ENCODE peak calls at places on chromosomes 13 and 19, in seven cellular contexts. One of them, this sample, is unnamed.

GRCh38 chr19:58380037-58380735 is 644 bp downstream of the ZNF837 start:
- DNase-seq in choroid plexus epithelial cell: no peak
- DNase-seq in activated CD8-positive, alpha-beta T cell treated with anti-CD3 and anti-CD28 coated beads for 36 hours: peak
- DNase-seq in epithelial cell of proximal tubule: no peak
- DNase-seq in Calu3: no peak
- DNase-seq in tibial artery: no peak
- DNase-seq in BE2C: no peak
- DNase-seq in this sample: no peak

GRCh38 chr13:44972956-44973581 is 16.2 kb downstream of the NUFIP1 start:
- DNase-seq in epithelial cell of proximal tubule: no peak
- DNase-seq in choroid plexus epithelial cell: peak
- DNase-seq in activated CD8-positive, alpha-beta T cell treated with anti-CD3 and anti-CD28 coated beads for 36 hours: no peak
- DNase-seq in tibial artery: no peak
- DNase-seq in Calu3: no peak
- DNase-seq in BE2C: no peak
- DNase-seq in this sample: no peak

GRCh38 chr13:41791056-41791455 is 169.9 kb downstream of the VWA8 start:
- DNase-seq in activated CD8-positive, alpha-beta T cell treated with anti-CD3 and anti-CD28 coated beads for 36 hours: no peak
- DNase-seq in BE2C: no peak
- DNase-seq in epithelial cell of proximal tubule: no peak
- DNase-seq in Calu3: no peak
- DNase-seq in tibial artery: no peak
- DNase-seq in choroid plexus epithelial cell: peak
- DNase-seq in this sample: no peak

GRCh38 chr19:19372656-19373416 is 32.6 kb upstream of the GATAD2A start:
- DNase-seq in choroid plexus epithelial cell: peak
- DNase-seq in tibial artery: peak
- DNase-seq in epithelial cell of proximal tubule: no peak
- DNase-seq in activated CD8-positive, alpha-beta T cell treated with anti-CD3 and anti-CD28 coated beads for 36 hours: peak
- DNase-seq in BE2C: no peak
- DNase-seq in Calu3: peak
- DNase-seq in this sample: no peak

GRCh38 chr19:55497777-55498176 is 9.5 kb downstream of the SSC5D start:
- DNase-seq in Calu3: no peak
- DNase-seq in tibial artery: no peak
- DNase-seq in epithelial cell of proximal tubule: no peak
- DNase-seq in BE2C: no peak
- DNase-seq in activated CD8-positive, alpha-beta T cell treated with anti-CD3 and anti-CD28 coated beads for 36 hours: no peak
- DNase-seq in choroid plexus epithelial cell: no peak
- DNase-seq in this sample: no peak

GRCh38 chr13:21674271-21675009 is 3.6 kb downstream of the FGF9 start:
- DNase-seq in Calu3: no peak
- DNase-seq in epithelial cell of proximal tubule: no peak
- DNase-seq in activated CD8-positive, alpha-beta T cell treated with anti-CD3 and anti-CD28 coated beads for 36 hours: peak
- DNase-seq in BE2C: no peak
- DNase-seq in choroid plexus epithelial cell: no peak
- DNase-seq in tibial artery: no peak
- DNase-seq in this sample: no peak

GRCh38 chr13:110937511-110938303 is 22.8 kb upstream of the ANKRD10 start:
- DNase-seq in activated CD8-positive, alpha-beta T cell treated with anti-CD3 and anti-CD28 coated beads for 36 hours: no peak
- DNase-seq in choroid plexus epithelial cell: no peak
- DNase-seq in epithelial cell of proximal tubule: no peak
- DNase-seq in Calu3: no peak
- DNase-seq in BE2C: no peak
- DNase-seq in tibial artery: no peak
- DNase-seq in this sample: no peak

GRCh38 chr13:30829145-30829544 is 76.9 kb upstream of the MEDAG start:
- DNase-seq in tibial artery: no peak
- DNase-seq in Calu3: peak
- DNase-seq in activated CD8-positive, alpha-beta T cell treated with anti-CD3 and anti-CD28 coated beads for 36 hours: no peak
- DNase-seq in epithelial cell of proximal tubule: no peak
- DNase-seq in BE2C: no peak
- DNase-seq in choroid plexus epithelial cell: peak
- DNase-seq in this sample: no peak

GRCh38 chr13:20353973-20354372 is 121.9 kb upstream of the GJB6 start:
- DNase-seq in activated CD8-positive, alpha-beta T cell treated with anti-CD3 and anti-CD28 coated beads for 36 hours: no peak
- DNase-seq in epithelial cell of proximal tubule: no peak
- DNase-seq in choroid plexus epithelial cell: peak
- DNase-seq in BE2C: no peak
- DNase-seq in tibial artery: no peak
- DNase-seq in Calu3: no peak
- DNase-seq in this sample: no peak

GRCh38 chr19:45130888-45131615 is 29.7 kb downstream of the NKPD1 start:
- DNase-seq in tibial artery: no peak
- DNase-seq in Calu3: peak
- DNase-seq in BE2C: peak
- DNase-seq in activated CD8-positive, alpha-beta T cell treated with anti-CD3 and anti-CD28 coated beads for 36 hours: no peak
- DNase-seq in choroid plexus epithelial cell: peak
- DNase-seq in epithelial cell of proximal tubule: no peak
- DNase-seq in this sample: no peak

GRCh38 chr13:104385409-104385808 is 1319.2 kb upstream of the SLC10A2 start:
- DNase-seq in tibial artery: no peak
- DNase-seq in activated CD8-positive, alpha-beta T cell treated with anti-CD3 and anti-CD28 coated beads for 36 hours: no peak
- DNase-seq in Calu3: no peak
- DNase-seq in choroid plexus epithelial cell: peak
- DNase-seq in BE2C: no peak
- DNase-seq in epithelial cell of proximal tubule: no peak
- DNase-seq in this sample: no peak

GRCh38 chr13:76038920-76039716 is 403.0 kb downstream of the LMO7 start:
- DNase-seq in BE2C: no peak
- DNase-seq in epithelial cell of proximal tubule: no peak
- DNase-seq in tibial artery: no peak
- DNase-seq in choroid plexus epithelial cell: no peak
- DNase-seq in Calu3: peak
- DNase-seq in activated CD8-positive, alpha-beta T cell treated with anti-CD3 and anti-CD28 coated beads for 36 hours: no peak
- DNase-seq in this sample: no peak

GRCh38 chr19:16903347-16903746 is 14.5 kb downstream of the F2RL3 start:
- DNase-seq in BE2C: no peak
- DNase-seq in activated CD8-positive, alpha-beta T cell treated with anti-CD3 and anti-CD28 coated beads for 36 hours: no peak
- DNase-seq in choroid plexus epithelial cell: no peak
- DNase-seq in Calu3: no peak
- DNase-seq in tibial artery: no peak
- DNase-seq in epithelial cell of proximal tubule: no peak
- DNase-seq in this sample: no peak

GRCh38 chr13:48978942-48979601 is 3.4 kb downstream of the FNDC3A start:
- DNase-seq in Calu3: no peak
- DNase-seq in epithelial cell of proximal tubule: no peak
- DNase-seq in activated CD8-positive, alpha-beta T cell treated with anti-CD3 and anti-CD28 coated beads for 36 hours: no peak
- DNase-seq in BE2C: no peak
- DNase-seq in choroid plexus epithelial cell: no peak
- DNase-seq in tibial artery: no peak
- DNase-seq in this sample: no peak

GRCh38 chr13:63636231-63636993 is 2220.8 kb upstream of the PCDH20 start:
- DNase-seq in tibial artery: no peak
- DNase-seq in choroid plexus epithelial cell: peak
- DNase-seq in Calu3: peak
- DNase-seq in BE2C: peak
- DNase-seq in activated CD8-positive, alpha-beta T cell treated with anti-CD3 and anti-CD28 coated beads for 36 hours: no peak
- DNase-seq in epithelial cell of proximal tubule: no peak
- DNase-seq in this sample: no peak

GRCh38 chr13:92187378-92187989 is 789.1 kb downstream of the GPC5 start:
- DNase-seq in epithelial cell of proximal tubule: no peak
- DNase-seq in Calu3: no peak
- DNase-seq in choroid plexus epithelial cell: peak
- DNase-seq in tibial artery: no peak
- DNase-seq in activated CD8-positive, alpha-beta T cell treated with anti-CD3 and anti-CD28 coated beads for 36 hours: peak
- DNase-seq in BE2C: peak
- DNase-seq in this sample: no peak

GRCh38 chr13:42270160-42270856 is 1.6 kb upstream of the AKAP11 start:
- DNase-seq in Calu3: no peak
- DNase-seq in epithelial cell of proximal tubule: no peak
- DNase-seq in choroid plexus epithelial cell: no peak
- DNase-seq in BE2C: no peak
- DNase-seq in activated CD8-positive, alpha-beta T cell treated with anti-CD3 and anti-CD28 coated beads for 36 hours: no peak
- DNase-seq in tibial artery: no peak
- DNase-seq in this sample: no peak

GRCh38 chr19:6416658-6417405 is 7.8 kb downstream of the KHSRP start:
- DNase-seq in choroid plexus epithelial cell: no peak
- DNase-seq in BE2C: no peak
- DNase-seq in activated CD8-positive, alpha-beta T cell treated with anti-CD3 and anti-CD28 coated beads for 36 hours: no peak
- DNase-seq in tibial artery: no peak
- DNase-seq in Calu3: no peak
- DNase-seq in epithelial cell of proximal tubule: no peak
- DNase-seq in this sample: no peak

GRCh38 chr13:40340368-40341085 is 325.9 kb downstream of the FOXO1 start:
- DNase-seq in choroid plexus epithelial cell: peak
- DNase-seq in activated CD8-positive, alpha-beta T cell treated with anti-CD3 and anti-CD28 coated beads for 36 hours: no peak
- DNase-seq in Calu3: no peak
- DNase-seq in epithelial cell of proximal tubule: no peak
- DNase-seq in BE2C: no peak
- DNase-seq in tibial artery: no peak
- DNase-seq in this sample: no peak
- TF ChIP-seq CTCF in choroid plexus epithelial cell: peak
- TF ChIP-seq CTCF in activated CD8-positive, alpha-beta T cell treated with anti-CD3 and anti-CD28 coated beads for 36 hours: no peak
- TF ChIP-seq CTCF in Calu3: no peak
- TF ChIP-seq CTCF in epithelial cell of proximal tubule: peak
- TF ChIP-seq CTCF in BE2C: no peak
- TF ChIP-seq CTCF in tibial artery: no peak
- TF ChIP-seq CTCF in this sample: no peak

DNA sequence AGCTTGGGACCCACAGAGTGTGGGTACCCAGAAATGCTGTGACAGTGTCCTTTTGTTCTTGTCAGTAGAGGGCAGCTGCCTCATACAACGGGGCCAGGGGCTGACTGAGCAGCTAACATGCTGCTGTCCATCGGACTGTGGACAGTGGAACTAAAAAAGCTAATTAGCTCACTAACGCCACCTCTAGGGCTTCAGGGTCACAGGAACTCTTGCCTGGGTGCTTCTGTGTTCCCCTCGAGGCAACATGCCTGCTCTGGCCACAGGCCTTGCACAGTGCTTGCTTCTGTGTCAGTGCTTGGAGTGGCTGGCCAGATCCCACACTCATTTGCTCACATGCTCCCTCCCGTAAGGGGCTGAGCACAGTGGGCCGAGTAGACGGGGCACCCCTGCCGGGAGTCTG is 377.0 kb downstream of the OLFM4 start:
- DNase-seq in choroid plexus epithelial cell: no peak
- DNase-seq in epithelial cell of proximal tubule: no peak
- DNase-seq in BE2C: no peak
- DNase-seq in activated CD8-positive, alpha-beta T cell treated with anti-CD3 and anti-CD28 coated beads for 36 hours: no peak
- DNase-seq in Calu3: no peak
- DNase-seq in tibial artery: no peak
- DNase-seq in this sample: no peak
- TF ChIP-seq CTCF in choroid plexus epithelial cell: no peak
- TF ChIP-seq CTCF in epithelial cell of proximal tubule: no peak
- TF ChIP-seq CTCF in BE2C: peak
- TF ChIP-seq CTCF in activated CD8-positive, alpha-beta T cell treated with anti-CD3 and anti-CD28 coated beads for 36 hours: no peak
- TF ChIP-seq CTCF in Calu3: no peak
- TF ChIP-seq CTCF in tibial artery: no peak
- TF ChIP-seq CTCF in this sample: no peak

GRCh38 chr13:50580684-50581305 is 262.7 kb downstream of the DLEU7 start:
- DNase-seq in Calu3: no peak
- DNase-seq in epithelial cell of proximal tubule: no peak
- DNase-seq in choroid plexus epithelial cell: peak
- DNase-seq in tibial artery: no peak
- DNase-seq in activated CD8-positive, alpha-beta T cell treated with anti-CD3 and anti-CD28 coated beads for 36 hours: no peak
- DNase-seq in BE2C: no peak
- DNase-seq in this sample: no peak
- TF ChIP-seq CTCF in Calu3: no peak
- TF ChIP-seq CTCF in epithelial cell of proximal tubule: no peak
- TF ChIP-seq CTCF in choroid plexus epithelial cell: peak
- TF ChIP-seq CTCF in tibial artery: no peak
- TF ChIP-seq CTCF in activated CD8-positive, alpha-beta T cell treated with anti-CD3 and anti-CD28 coated beads for 36 hours: no peak
- TF ChIP-seq CTCF in BE2C: no peak
- TF ChIP-seq CTCF in this sample: no peak

DNA sequence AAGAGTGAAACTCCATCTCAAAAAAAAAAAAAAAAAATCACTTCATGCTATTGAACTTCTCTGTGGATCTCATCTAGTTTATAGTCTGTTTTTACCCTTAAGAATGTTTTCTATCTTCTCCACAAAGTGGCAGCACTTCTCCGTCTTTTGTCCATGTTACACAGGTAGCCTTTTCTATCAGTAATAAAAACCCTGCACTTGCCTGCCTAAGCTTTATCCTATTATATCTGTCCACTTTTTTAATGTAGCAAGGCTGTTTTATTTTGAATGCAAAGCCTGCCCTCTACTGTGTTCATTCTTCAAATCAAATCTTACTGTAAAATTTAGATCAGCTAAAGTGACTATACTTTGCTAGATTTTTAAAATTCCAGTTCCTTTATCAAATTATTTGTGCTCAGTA is 124.0 kb downstream of the STOML3 start:
- DNase-seq in BE2C: no peak
- DNase-seq in tibial artery: no peak
- DNase-seq in activated CD8-positive, alpha-beta T cell treated with anti-CD3 and anti-CD28 coated beads for 36 hours: no peak
- DNase-seq in choroid plexus epithelial cell: peak
- DNase-seq in epithelial cell of proximal tubule: no peak
- DNase-seq in Calu3: no peak
- DNase-seq in this sample: no peak
- TF ChIP-seq CTCF in BE2C: no peak
- TF ChIP-seq CTCF in tibial artery: no peak
- TF ChIP-seq CTCF in activated CD8-positive, alpha-beta T cell treated with anti-CD3 and anti-CD28 coated beads for 36 hours: no peak
- TF ChIP-seq CTCF in choroid plexus epithelial cell: peak
- TF ChIP-seq CTCF in epithelial cell of proximal tubule: peak
- TF ChIP-seq CTCF in Calu3: no peak
- TF ChIP-seq CTCF in this sample: no peak

GRCh38 chr19:50663280-50663790 is 14.1 kb downstream of the C19orf81 start:
- DNase-seq in tibial artery: no peak
- DNase-seq in activated CD8-positive, alpha-beta T cell treated with anti-CD3 and anti-CD28 coated beads for 36 hours: no peak
- DNase-seq in epithelial cell of proximal tubule: no peak
- DNase-seq in BE2C: peak
- DNase-seq in Calu3: peak
- DNase-seq in choroid plexus epithelial cell: no peak
- DNase-seq in this sample: no peak
- TF ChIP-seq CTCF in tibial artery: no peak
- TF ChIP-seq CTCF in activated CD8-positive, alpha-beta T cell treated with anti-CD3 and anti-CD28 coated beads for 36 hours: no peak
- TF ChIP-seq CTCF in epithelial cell of proximal tubule: peak
- TF ChIP-seq CTCF in BE2C: peak
- TF ChIP-seq CTCF in Calu3: peak
- TF ChIP-seq CTCF in choroid plexus epithelial cell: no peak
- TF ChIP-seq CTCF in this sample: no peak

GRCh38 chr19:48806818-48807589 is 3.8 kb downstream of the BCAT2 start:
- DNase-seq in Calu3: no peak
- DNase-seq in activated CD8-positive, alpha-beta T cell treated with anti-CD3 and anti-CD28 coated beads for 36 hours: peak
- DNase-seq in choroid plexus epithelial cell: peak
- DNase-seq in tibial artery: no peak
- DNase-seq in epithelial cell of proximal tubule: no peak
- DNase-seq in BE2C: peak
- DNase-seq in this sample: no peak

GRCh38 chr19:48810151-48810550 is 678 bp downstream of the BCAT2 start:
- DNase-seq in tibial artery: no peak
- DNase-seq in epithelial cell of proximal tubule: no peak
- DNase-seq in Calu3: no peak
- DNase-seq in activated CD8-positive, alpha-beta T cell treated with anti-CD3 and anti-CD28 coated beads for 36 hours: no peak
- DNase-seq in BE2C: no peak
- DNase-seq in choroid plexus epithelial cell: no peak
- DNase-seq in this sample: no peak

GRCh38 chr19:48806518-48806817 is 4.4 kb downstream of the BCAT2 start:
- DNase-seq in BE2C: no peak
- DNase-seq in choroid plexus epithelial cell: no peak
- DNase-seq in activated CD8-positive, alpha-beta T cell treated with anti-CD3 and anti-CD28 coated beads for 36 hours: no peak
- DNase-seq in Calu3: peak
- DNase-seq in epithelial cell of proximal tubule: no peak
- DNase-seq in tibial artery: peak
- DNase-seq in this sample: no peak

GRCh38 chr19:48805452-48805851 is 5.4 kb downstream of the BCAT2 start:
- DNase-seq in BE2C: no peak
- DNase-seq in tibial artery: no peak
- DNase-seq in epithelial cell of proximal tubule: no peak
- DNase-seq in choroid plexus epithelial cell: no peak
- DNase-seq in activated CD8-positive, alpha-beta T cell treated with anti-CD3 and anti-CD28 coated beads for 36 hours: no peak
- DNase-seq in Calu3: no peak
- DNase-seq in this sample: no peak

GRCh38 chr19:48807590-48808308 is 3.1 kb downstream of the BCAT2 start:
- DNase-seq in epithelial cell of proximal tubule: no peak
- DNase-seq in choroid plexus epithelial cell: no peak
- DNase-seq in tibial artery: no peak
- DNase-seq in BE2C: no peak
- DNase-seq in Calu3: no peak
- DNase-seq in activated CD8-positive, alpha-beta T cell treated with anti-CD3 and anti-CD28 coated beads for 36 hours: no peak
- DNase-seq in this sample: no peak
- TF ChIP-seq CTCF in epithelial cell of proximal tubule: no peak
- TF ChIP-seq CTCF in choroid plexus epithelial cell: no peak
- TF ChIP-seq CTCF in tibial artery: no peak
- TF ChIP-seq CTCF in BE2C: no peak
- TF ChIP-seq CTCF in Calu3: no peak
- TF ChIP-seq CTCF in activated CD8-positive, alpha-beta T cell treated with anti-CD3 and anti-CD28 coated beads for 36 hours: no peak
- TF ChIP-seq CTCF in this sample: no peak